ENCODE peak calls at places on chromosomes 6 and 20, in nine cellular contexts. T, Y, L, D, K, H, B, E and J are unnamed samples.

GRCh38 chr6:142728367-142728766 is 216.6 kb downstream of the HIVEP2 start:
- DNase-seq in T (no peak), Y (no peak), L (no peak), D (no peak), K (no peak), H (no peak), B (no peak), E (peak), J (no peak)

GRCh38 chr6:20564777-20565176 is 30.5 kb downstream of the CDKAL1 start:
- DNase-seq in T (no peak), Y (no peak), L (no peak), D (no peak), K (no peak), H (no peak), B (no peak), E (no peak), J (no peak)

GRCh38 chr6:167416676-167417430 is 92.0 kb downstream of the TTLL2 start:
- DNase-seq in T (no peak), Y (no peak), L (no peak), D (no peak), K (no peak), H (no peak), B (no peak), E (no peak), J (no peak)

GRCh38 chr6:84556541-84557335 is 207.7 kb downstream of the TBX18 start:
- DNase-seq in T (no peak), Y (no peak), L (no peak), D (no peak), K (no peak), H (no peak), B (peak), E (no peak), J (peak)

GRCh38 chr6:127538750-127539264 is 19.7 kb upstream of the MTCL3 start:
- DNase-seq in T (no peak), Y (no peak), L (no peak), D (no peak), K (no peak), H (no peak), B (no peak), E (no peak), J (no peak)

GRCh38 chr6:49898904-49899566 is 32.7 kb upstream of the CRISP1 start:
- DNase-seq in T (no peak), Y (no peak), L (no peak), D (no peak), K (no peak), H (no peak), B (no peak), E (no peak), J (no peak)

GRCh38 chr6:99225172-99225571 is 124.3 kb downstream of the FAXC start:
- DNase-seq in T (no peak), Y (no peak), L (no peak), D (no peak), K (no peak), H (no peak), B (no peak), E (no peak), J (no peak)

GRCh38 chr6:105318660-105319059 is 84.2 kb downstream of the PREP start:
- DNase-seq in T (no peak), Y (no peak), L (no peak), D (peak), K (no peak), H (peak), B (peak), E (peak), J (peak)

GRCh38 chr6:141421378-141421777 is 711.3 kb upstream of the GJE1 start:
- DNase-seq in T (no peak), Y (no peak), L (no peak), D (peak), K (no peak), H (peak), B (peak), E (peak), J (peak)

GRCh38 chr6:165821754-165822153 is 158.7 kb upstream of the PDE10A start:
- DNase-seq in T (no peak), Y (no peak), L (no peak), D (no peak), K (no peak), H (peak), B (no peak), E (no peak), J (no peak)

GRCh38 chr20:56429496-56429895 is 17.4 kb downstream of the CASS4 start:
- DNase-seq in T (no peak), Y (no peak), L (no peak), D (no peak), K (no peak), H (no peak), B (peak), E (peak), J (peak)

GRCh38 chr6:112539355-112539754 is 192.2 kb downstream of the RFPL4B start:
- DNase-seq in T (no peak), Y (no peak), L (no peak), D (no peak), K (no peak), H (no peak), B (no peak), E (no peak), J (no peak)

GRCh38 chr20:63639093-63639860 is 12.4 kb upstream of the GMEB2 start:
- DNase-seq in T (no peak), Y (no peak), L (no peak), D (no peak), K (peak), H (no peak), B (no peak), E (no peak), J (no peak)

GRCh38 chr20:30168800-30169138 is 1088.7 kb upstream of the DEFB115 start:
- DNase-seq in T (no peak), Y (no peak), L (no peak), D (no peak), K (no peak), H (no peak), B (no peak), E (no peak), J (no peak)

GRCh38 chr20:34111057-34111711 is 859 bp downstream of the EIF2S2 start:
- DNase-seq in T (no peak), Y (no peak), L (no peak), D (no peak), K (no peak), H (no peak), B (peak), E (peak), J (peak)

GRCh38 chr20:57671072-57671391 is 38.8 kb downstream of the PMEPA1 start:
- DNase-seq in T (no peak), Y (no peak), L (no peak), D (no peak), K (no peak), H (no peak), B (no peak), E (no peak), J (no peak)

GRCh38 chr6:156757849-156758248 is 19.3 kb upstream of the ARID1B start:
- DNase-seq in T (no peak), Y (no peak), L (no peak), D (no peak), K (no peak), H (no peak), B (no peak), E (no peak), J (no peak)

GRCh38 chr6:131954775-131955107 is 3.6 kb upstream of the CCN2 start:
- DNase-seq in T (peak), Y (peak), L (no peak), D (peak), K (no peak), H (no peak), B (peak), E (peak), J (peak)

GRCh38 chr6:15247750-15248450 is 2.0 kb downstream of the JARID2 start:
- DNase-seq in T (peak), Y (peak), L (peak), D (no peak), K (peak), H (no peak), B (peak), E (peak), J (peak)

GRCh38 chr6:1182722-1183521 is 129.0 kb upstream of the FOXQ1 start:
- DNase-seq in T (no peak), Y (peak), L (no peak), D (no peak), K (no peak), H (no peak), B (no peak), E (no peak), J (peak)

DNA sequence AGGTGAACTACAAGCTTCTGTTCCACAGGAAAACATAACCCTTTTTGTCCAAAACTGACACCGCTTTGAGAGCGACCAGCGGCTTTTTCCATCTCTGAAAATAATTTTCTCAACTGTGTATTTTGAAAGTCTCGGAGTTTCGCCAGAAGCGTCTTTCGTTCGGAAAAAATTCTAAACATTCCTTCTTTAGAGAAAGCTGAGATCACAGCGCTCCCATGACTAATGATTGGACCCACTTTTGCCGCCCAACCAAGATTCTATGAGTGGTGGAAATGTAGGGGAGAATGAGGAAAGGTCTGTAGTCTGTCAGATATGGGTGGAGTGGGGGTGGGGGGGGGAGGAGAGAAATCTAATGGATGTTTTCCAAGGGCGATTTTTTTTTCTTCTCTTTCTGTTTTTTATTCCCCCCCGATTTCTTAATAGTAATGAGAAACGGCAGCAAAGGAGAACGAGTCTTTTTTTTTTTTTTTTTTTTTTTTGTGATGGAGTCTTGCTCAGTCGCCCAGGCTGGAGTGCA is 189.3 kb downstream of the TRIM27 start:
- DNase-seq in T (no peak), Y (no peak), L (no peak), D (no peak), K (no peak), H (no peak), B (no peak), E (no peak), J (no peak)
- H3K4me3 ChIP-seq in T (no peak), Y (no peak), L (no peak), D (peak), K (no peak), H (peak), B (no peak), E (no peak), J (no peak)

GRCh38 chr20:35432430-35432735 is 5.6 kb downstream of the GDF5 start:
- DNase-seq in T (no peak), Y (no peak), L (peak), D (no peak), K (no peak), H (no peak), B (no peak), E (no peak), J (no peak)

GRCh38 chr20:35431621-35432429 is 6.2 kb downstream of the GDF5 start:
- DNase-seq in T (no peak), Y (peak), L (peak), D (no peak), K (no peak), H (no peak), B (no peak), E (no peak), J (no peak)

GRCh38 chr20:35436175-35436568 is 1.9 kb downstream of the GDF5 start:
- DNase-seq in T (no peak), Y (no peak), L (peak), D (no peak), K (no peak), H (no peak), B (no peak), E (no peak), J (no peak)

GRCh38 chr20:35434085-35435005 is 3.7 kb downstream of the GDF5 start:
- DNase-seq in T (no peak), Y (no peak), L (no peak), D (no peak), K (peak), H (no peak), B (peak), E (peak), J (peak)

GRCh38 chr20:35433337-35433736 is 4.7 kb downstream of the GDF5 start:
- DNase-seq in T (no peak), Y (no peak), L (no peak), D (no peak), K (no peak), H (no peak), B (no peak), E (no peak), J (no peak)
- TF ChIP-seq CTCF in T (no peak), Y (no peak), L (no peak), D (no peak), K (no peak), H (no peak), B (no peak), E (no peak), J (no peak)

DNA sequence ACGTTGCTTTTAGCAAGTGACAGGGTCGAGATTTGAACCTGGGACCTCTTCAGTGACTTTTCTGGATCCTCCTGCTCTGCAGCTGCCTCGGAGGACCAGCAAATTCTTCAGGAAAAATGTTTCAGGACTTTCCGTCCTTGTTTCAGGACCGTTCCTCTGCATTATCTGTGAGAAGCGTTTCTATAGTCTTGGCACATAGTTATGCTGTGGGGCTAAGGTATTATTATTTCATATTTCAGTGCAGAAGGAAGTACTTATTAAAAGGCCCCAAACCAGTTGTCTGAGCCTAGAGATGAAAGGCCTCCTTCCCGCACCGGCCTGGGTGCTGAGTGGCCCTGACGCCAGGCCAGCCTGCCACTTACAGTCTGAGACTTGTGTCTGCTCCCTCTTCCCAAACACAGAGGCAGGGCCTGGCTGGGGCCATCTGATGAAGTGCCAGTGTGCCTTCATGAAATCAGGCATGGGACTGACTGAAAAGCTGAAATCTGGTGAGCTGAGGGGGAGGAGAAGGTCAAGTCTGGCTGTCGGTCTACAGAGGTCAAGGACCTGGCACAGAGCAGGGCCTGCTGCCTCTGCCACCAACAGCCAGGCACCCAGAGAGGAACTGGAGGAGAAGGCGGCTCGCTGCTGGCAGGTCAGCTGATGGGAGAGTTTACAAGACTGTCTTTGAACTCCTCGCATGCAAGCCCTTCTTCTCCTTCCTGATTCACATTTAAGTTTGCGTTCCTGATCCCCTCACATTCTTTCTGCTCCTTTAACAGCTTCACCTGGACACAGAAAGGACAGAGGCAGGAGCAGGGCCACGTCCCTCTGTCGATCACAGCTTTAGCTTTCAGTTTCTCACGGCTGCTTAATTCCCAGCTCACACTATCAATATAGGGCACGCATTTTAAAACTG is 8.9 kb upstream of the QKI start:
- DNase-seq in T (peak), Y (peak), L (peak), D (no peak), K (peak), H (no peak), B (peak), E (peak), J (peak)
- H3K4me3 ChIP-seq in T (peak), Y (peak), L (no peak), D (peak), K (no peak), H (no peak), B (peak), E (no peak), J (peak)

GRCh38 chr6:17015551-17016381 is 86.1 kb upstream of the STMND1 start:
- DNase-seq in T (no peak), Y (no peak), L (no peak), D (no peak), K (peak), H (no peak), B (peak), E (peak), J (no peak)

GRCh38 chr6:17013701-17014100 is 88.1 kb upstream of the STMND1 start:
- DNase-seq in T (no peak), Y (no peak), L (no peak), D (no peak), K (no peak), H (no peak), B (peak), E (peak), J (peak)

GRCh38 chr6:17011985-17012384 is 89.9 kb upstream of the STMND1 start:
- DNase-seq in T (no peak), Y (no peak), L (no peak), D (no peak), K (no peak), H (no peak), B (no peak), E (no peak), J (no peak)

GRCh38 chr6:17015144-17015543 is 86.7 kb upstream of the STMND1 start:
- DNase-seq in T (no peak), Y (no peak), L (no peak), D (no peak), K (no peak), H (no peak), B (peak), E (peak), J (peak)

GRCh38 chr6:17012421-17013225 is 89.2 kb upstream of the STMND1 start:
- DNase-seq in T (peak), Y (no peak), L (peak), D (no peak), K (no peak), H (no peak), B (peak), E (peak), J (peak)
- TF ChIP-seq CTCF in T (no peak), Y (peak), L (peak), D (peak), K (no peak), H (peak), B (peak), E (peak), J (no peak)

DNA sequence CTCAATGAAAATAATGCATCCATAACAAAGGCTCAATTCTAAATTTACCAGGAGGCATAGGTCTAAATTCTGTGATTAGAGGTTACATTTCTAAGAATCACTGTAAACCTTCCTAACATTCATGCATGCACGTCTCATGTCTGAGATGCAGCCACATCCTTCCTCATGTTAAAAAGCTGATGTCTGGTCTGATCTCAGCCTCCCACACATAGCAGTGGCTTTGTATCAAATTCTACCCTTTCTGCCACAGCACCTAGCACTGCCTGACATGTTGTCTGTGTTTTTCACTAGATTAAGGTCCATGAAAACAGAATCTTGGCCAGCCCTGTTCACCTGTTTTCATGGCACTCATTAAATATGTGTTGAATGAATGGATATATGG is 171.1 kb downstream of the WDR27 start:
- DNase-seq in T (no peak), Y (no peak), L (no peak), D (no peak), K (no peak), H (no peak), B (no peak), E (no peak), J (no peak)
- H3K4me3 ChIP-seq in T (no peak), Y (no peak), L (no peak), D (no peak), K (no peak), H (no peak), B (no peak), E (no peak), J (no peak)

DNA sequence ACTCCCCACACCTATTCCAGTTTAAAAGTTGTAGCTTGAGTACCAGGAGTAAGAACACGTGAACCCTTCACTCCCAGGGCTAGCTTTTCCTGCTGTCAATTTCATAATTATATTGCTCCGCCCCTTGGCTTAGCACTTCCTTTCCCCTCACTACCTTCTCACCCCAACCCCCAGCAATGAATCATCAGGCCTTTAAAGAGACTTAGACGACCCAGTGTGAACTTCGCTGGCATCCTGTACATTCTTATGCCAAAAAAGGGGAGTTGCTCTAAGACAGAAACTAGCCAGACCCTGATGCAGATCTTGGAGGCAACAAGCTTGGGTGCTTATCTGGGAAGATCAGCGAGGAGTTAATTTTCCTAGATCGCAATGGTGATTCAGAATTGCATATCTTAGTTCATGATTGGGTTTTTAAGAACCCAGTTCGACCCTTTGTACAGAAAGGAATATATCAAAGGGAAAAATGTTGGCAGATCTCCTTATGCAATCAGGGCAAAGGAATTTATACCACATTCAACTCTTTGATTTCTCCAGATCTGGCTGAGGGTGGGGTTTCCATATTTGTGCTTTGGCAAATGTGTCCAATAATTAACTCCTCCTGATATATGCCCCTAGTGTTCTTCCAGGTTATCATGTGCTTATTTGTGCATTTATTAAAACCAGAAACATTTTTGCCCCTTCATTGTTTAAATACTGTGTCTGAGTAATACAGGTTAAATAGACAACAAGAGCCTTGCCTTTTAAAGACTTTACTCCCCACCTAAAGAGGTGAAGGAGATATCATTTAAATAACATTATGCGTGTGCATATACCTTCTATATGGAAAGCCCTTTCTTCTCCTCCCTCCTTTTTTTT is 8.1 kb upstream of the ATXN1 start:
- DNase-seq in T (no peak), Y (peak), L (peak), D (no peak), K (no peak), H (peak), B (peak), E (peak), J (peak)
- TF ChIP-seq CTCF in T (no peak), Y (no peak), L (no peak), D (no peak), K (no peak), H (no peak), B (no peak), E (no peak), J (no peak)

GRCh38 chr6:91141352-91141751 is 554.5 kb upstream of the MAP3K7 start:
- DNase-seq in T (no peak), Y (no peak), L (no peak), D (no peak), K (no peak), H (no peak), B (no peak), E (no peak), J (no peak)
- H3K4me3 ChIP-seq in T (no peak), Y (no peak), L (no peak), D (no peak), K (no peak), H (no peak), B (no peak), E (no peak), J (no peak)